ENCODE peak calls at places on chromosomes 6 and 20, in five cellular contexts. N, Z, M, U and I are unnamed samples.
A peak's percentile ranks its signal among the peaks of the same experiment; 100 is the strongest.

GRCh38 chr20:42112161-42112560 is 494.0 kb upstream of the CHD6 start:
- DNase-seq in N (no peak), Z (no peak), M (no peak), U (no peak), I (no peak)

GRCh38 chr6:20192625-20193024 is 19.6 kb downstream of the MBOAT1 start:
- DNase-seq in N (no peak), Z (no peak), M (no peak), U (no peak), I (peak; percentile 13)

GRCh38 chr6:128557086-128557485 is 36.7 kb upstream of the PTPRK start:
- DNase-seq in N (no peak), Z (no peak), M (no peak), U (no peak), I (peak; percentile 53)

GRCh38 chr6:155693573-155694428 is 238.2 kb upstream of the NOX3 start:
- DNase-seq in N (no peak), Z (no peak), M (no peak), U (no peak), I (no peak)

GRCh38 chr6:100057941-100058340 is 63.9 kb upstream of the MCHR2 start:
- DNase-seq in N (no peak), Z (no peak), M (peak; percentile 29), U (no peak), I (no peak)

GRCh38 chr20:42391807-42392206 is 773.6 kb upstream of the CHD6 start:
- DNase-seq in N (peak; percentile 45), Z (no peak), M (no peak), U (no peak), I (no peak)

GRCh38 chr6:30312266-30312665 is 14.5 kb upstream of the TRIM39 start:
- DNase-seq in N (no peak), Z (no peak), M (no peak), U (no peak), I (no peak)

GRCh38 chr6:122116105-122116504 is 283.3 kb upstream of the HSF2 start:
- DNase-seq in N (no peak), Z (no peak), M (no peak), U (no peak), I (peak; percentile 16)

GRCh38 chr20:63148696-63149095 is 67.2 kb downstream of the YTHDF1 start:
- DNase-seq in N (no peak), Z (no peak), M (no peak), U (no peak), I (no peak)

GRCh38 chr6:3294396-3294795 is 35.6 kb downstream of the PSMG4 start:
- DNase-seq in N (peak; percentile 20), Z (no peak), M (no peak), U (no peak), I (no peak)

GRCh38 chr20:61684583-61685235 is 381.0 kb downstream of the TAF4 start:
- DNase-seq in N (no peak), Z (no peak), M (no peak), U (no peak), I (peak; percentile 9)

GRCh38 chr6:3272911-3273547 is 14.3 kb downstream of the PSMG4 start:
- DNase-seq in N (no peak), Z (no peak), M (no peak), U (no peak), I (no peak)

GRCh38 chr6:148892247-148892646 is 145.4 kb downstream of the UST start:
- DNase-seq in N (no peak), Z (no peak), M (peak; percentile 35), U (no peak), I (no peak)

GRCh38 chr6:69138893-69139494 is 503.9 kb downstream of the ADGRB3 start:
- DNase-seq in N (no peak), Z (no peak), M (peak; percentile 12), U (no peak), I (no peak)

GRCh38 chr6:42744351-42744890 is 1.5 kb downstream of the TBCC start:
- DNase-seq in N (no peak), Z (no peak), M (no peak), U (no peak), I (no peak)

GRCh38 chr6:43846556-43846955 is 76.5 kb downstream of the VEGFA start:
- DNase-seq in N (no peak), Z (no peak), M (peak; percentile 90), U (peak; percentile 54), I (no peak)

GRCh38 chr20:41609476-41609875 is 8.7 kb downstream of the CHD6 start:
- DNase-seq in N (no peak), Z (no peak), M (no peak), U (no peak), I (no peak)

GRCh38 chr6:83976037-83976755 is 57.4 kb upstream of the MRAP2 start:
- DNase-seq in N (no peak), Z (no peak), M (no peak), U (no peak), I (no peak)

GRCh38 chr20:32828029-32828666 is 8.4 kb downstream of the MAPRE1 start:
- DNase-seq in N (no peak), Z (no peak), M (peak; percentile 66), U (no peak), I (no peak)

GRCh38 chr20:6480328-6481030 is 287.0 kb upstream of the BMP2 start:
- DNase-seq in N (no peak), Z (no peak), M (no peak), U (no peak), I (no peak)

GRCh38 chr20:38975539-38976120 is 13.5 kb downstream of the DHX35 start:
- DNase-seq in N (no peak), Z (no peak), M (peak; percentile 59), U (no peak), I (no peak)

GRCh38 chr20:19074828-19075516 is 137.5 kb upstream of the SLC24A3 start:
- DNase-seq in N (no peak), Z (peak; percentile 60), M (no peak), U (peak; percentile 32), I (no peak)

GRCh38 chr6:139161817-139162284 is 27.0 kb downstream of the HECA start:
- DNase-seq in N (no peak), Z (peak; percentile 85), M (peak; percentile 41), U (peak; percentile 24), I (no peak)

GRCh38 chr20:37223053-37223452 is 38.6 kb downstream of the GHRH start:
- DNase-seq in N (no peak), Z (peak; percentile 10), M (peak; percentile 93), U (peak; percentile 84), I (peak; percentile 91)

GRCh38 chr20:25214416-25214770 is 18.9 kb downstream of the ENTPD6 start:
- DNase-seq in N (no peak), Z (no peak), M (no peak), U (no peak), I (no peak)

GRCh38 chr6:36873115-36873514 is 1.5 kb downstream of the PPIL1 start:
- DNase-seq in N (no peak), Z (no peak), M (no peak), U (no peak), I (no peak)

GRCh38 chr20:19275630-19276071 is 63.2 kb downstream of the SLC24A3 start:
- DNase-seq in N (no peak), Z (no peak), M (no peak), U (peak; percentile 77), I (no peak)